ENCODE peak calls at places on chromosome 17, in six cellular contexts. One of them, this sample, is unnamed. For H3K9me3, the result is how much of the 10 kb centered on the place peaks cover.

GRCh38 chr17:55845385-55845784 is 94.5 kb downstream of the PCTP start:
- DNase-seq in tibial nerve: peak
- DNase-seq in ascending aorta: peak
- DNase-seq in fibroblast of lung: peak
- DNase-seq in ovary: peak
- DNase-seq in upper lobe of left lung: peak
- DNase-seq in this sample: peak

GRCh38 chr17:62823111-62823895 is 15.2 kb upstream of the MARCHF10 start:
- DNase-seq in upper lobe of left lung: no peak
- DNase-seq in tibial nerve: no peak
- DNase-seq in ovary: no peak
- DNase-seq in ascending aorta: no peak
- DNase-seq in fibroblast of lung: no peak
- DNase-seq in this sample: no peak

GRCh38 chr17:61245706-61246135 is 153.9 kb upstream of the TBX2 start:
- DNase-seq in fibroblast of lung: no peak
- DNase-seq in ovary: no peak
- DNase-seq in ascending aorta: no peak
- DNase-seq in upper lobe of left lung: no peak
- DNase-seq in tibial nerve: no peak
- DNase-seq in this sample: no peak

GRCh38 chr17:32208436-32208835 is 57.2 kb upstream of the RHBDL3 start:
- DNase-seq in fibroblast of lung: no peak
- DNase-seq in tibial nerve: no peak
- DNase-seq in ovary: no peak
- DNase-seq in upper lobe of left lung: no peak
- DNase-seq in ascending aorta: no peak
- DNase-seq in this sample: no peak

GRCh38 chr17:33871720-33872535 is 383.2 kb upstream of the CCL2 start:
- DNase-seq in fibroblast of lung: no peak
- DNase-seq in tibial nerve: no peak
- DNase-seq in ascending aorta: no peak
- DNase-seq in upper lobe of left lung: no peak
- DNase-seq in ovary: no peak
- DNase-seq in this sample: no peak

GRCh38 chr17:60305141-60305540 is 86.8 kb downstream of the USP32 start:
- DNase-seq in tibial nerve: no peak
- DNase-seq in ovary: no peak
- DNase-seq in ascending aorta: no peak
- DNase-seq in fibroblast of lung: no peak
- DNase-seq in upper lobe of left lung: no peak
- DNase-seq in this sample: no peak

GRCh38 chr17:80285237-80285920 is 24.7 kb downstream of the RNF213 start:
- DNase-seq in tibial nerve: no peak
- DNase-seq in fibroblast of lung: no peak
- DNase-seq in ovary: no peak
- DNase-seq in upper lobe of left lung: no peak
- DNase-seq in ascending aorta: no peak
- DNase-seq in this sample: no peak

GRCh38 chr17:56300191-56300590 is 146.9 kb downstream of the ANKFN1 start:
- DNase-seq in ovary: no peak
- DNase-seq in ascending aorta: no peak
- DNase-seq in tibial nerve: no peak
- DNase-seq in fibroblast of lung: no peak
- DNase-seq in upper lobe of left lung: no peak
- DNase-seq in this sample: no peak

GRCh38 chr17:47720754-47721533 is 12.1 kb upstream of the TBX21 start:
- DNase-seq in upper lobe of left lung: no peak
- DNase-seq in tibial nerve: no peak
- DNase-seq in fibroblast of lung: no peak
- DNase-seq in ovary: no peak
- DNase-seq in ascending aorta: no peak
- DNase-seq in this sample: no peak

GRCh38 chr17:66431910-66432309 is 129.5 kb downstream of the PRKCA start:
- DNase-seq in tibial nerve: no peak
- DNase-seq in fibroblast of lung: peak
- DNase-seq in upper lobe of left lung: no peak
- DNase-seq in ascending aorta: no peak
- DNase-seq in ovary: peak
- DNase-seq in this sample: no peak

GRCh38 chr17:60398227-60398959 is 6.5 kb upstream of the USP32 start:
- DNase-seq in fibroblast of lung: no peak
- DNase-seq in tibial nerve: no peak
- DNase-seq in ascending aorta: no peak
- DNase-seq in upper lobe of left lung: no peak
- DNase-seq in ovary: no peak
- DNase-seq in this sample: no peak

GRCh38 chr17:50199211-50199633 is 2.2 kb downstream of the COL1A1 start:
- DNase-seq in fibroblast of lung: no peak
- DNase-seq in ascending aorta: no peak
- DNase-seq in ovary: no peak
- DNase-seq in upper lobe of left lung: peak
- DNase-seq in tibial nerve: no peak
- DNase-seq in this sample: no peak

GRCh38 chr17:39676198-39676819 is 8.1 kb downstream of the PNMT start:
- DNase-seq in ascending aorta: peak
- DNase-seq in fibroblast of lung: no peak
- DNase-seq in ovary: no peak
- DNase-seq in tibial nerve: no peak
- DNase-seq in upper lobe of left lung: peak
- DNase-seq in this sample: peak

GRCh38 chr17:29143894-29144293 is 36.3 kb downstream of the MYO18A start:
- DNase-seq in upper lobe of left lung: no peak
- DNase-seq in tibial nerve: no peak
- DNase-seq in ascending aorta: no peak
- DNase-seq in ovary: no peak
- DNase-seq in fibroblast of lung: no peak
- DNase-seq in this sample: no peak

GRCh38 chr17:68248886-68249872 is 1.3 kb downstream of the AMZ2 start:
- DNase-seq in fibroblast of lung: no peak
- DNase-seq in ascending aorta: no peak
- DNase-seq in tibial nerve: no peak
- DNase-seq in upper lobe of left lung: no peak
- DNase-seq in ovary: no peak
- DNase-seq in this sample: no peak

GRCh38 chr17:38428150-38428642 is at the start of gene ARHGAP23:
- DNase-seq in tibial nerve: no peak
- DNase-seq in upper lobe of left lung: peak
- DNase-seq in fibroblast of lung: peak
- DNase-seq in ascending aorta: peak
- DNase-seq in ovary: peak
- DNase-seq in this sample: peak

GRCh38 chr17:59311051-59311468 is 20.4 kb upstream of the YPEL2 start:
- DNase-seq in ovary: no peak
- DNase-seq in fibroblast of lung: peak
- DNase-seq in ascending aorta: peak
- DNase-seq in tibial nerve: peak
- DNase-seq in upper lobe of left lung: no peak
- DNase-seq in this sample: no peak

GRCh38 chr17:39596543-39597267 is 11.0 kb downstream of the NEUROD2 start:
- DNase-seq in ovary: no peak
- DNase-seq in upper lobe of left lung: peak
- DNase-seq in tibial nerve: no peak
- DNase-seq in ascending aorta: no peak
- DNase-seq in fibroblast of lung: no peak
- DNase-seq in this sample: no peak

GRCh38 chr17:50270430-50271172 is 3.7 kb upstream of the TMEM92 start:
- DNase-seq in tibial nerve: peak
- DNase-seq in upper lobe of left lung: peak
- DNase-seq in ascending aorta: peak
- DNase-seq in ovary: peak
- DNase-seq in fibroblast of lung: peak
- DNase-seq in this sample: peak

GRCh38 chr17:82765357-82765756 is 13.5 kb downstream of the TBCD start:
- DNase-seq in ascending aorta: no peak
- DNase-seq in tibial nerve: no peak
- DNase-seq in fibroblast of lung: no peak
- DNase-seq in ovary: peak
- DNase-seq in upper lobe of left lung: no peak
- DNase-seq in this sample: no peak

GRCh38 chr17:61007980-61008379 is 330.3 kb downstream of the BCAS3 start:
- DNase-seq in tibial nerve: no peak
- DNase-seq in ascending aorta: peak
- DNase-seq in fibroblast of lung: peak
- DNase-seq in ovary: no peak
- DNase-seq in upper lobe of left lung: no peak
- DNase-seq in this sample: no peak

GRCh38 chr17:64083571-64084085 is 46.3 kb downstream of the ERN1 start:
- DNase-seq in ascending aorta: no peak
- DNase-seq in tibial nerve: no peak
- DNase-seq in upper lobe of left lung: no peak
- DNase-seq in ovary: no peak
- DNase-seq in fibroblast of lung: no peak
- DNase-seq in this sample: no peak

GRCh38 chr17:74408830-74409229 is 23.1 kb upstream of the GPRC5C start:
- DNase-seq in ascending aorta: no peak
- DNase-seq in upper lobe of left lung: no peak
- DNase-seq in fibroblast of lung: no peak
- DNase-seq in tibial nerve: no peak
- DNase-seq in ovary: no peak
- DNase-seq in this sample: no peak

GRCh38 chr17:73379814-73380213 is 68.0 kb upstream of the CDC42EP4 start:
- DNase-seq in ascending aorta: no peak
- DNase-seq in upper lobe of left lung: no peak
- DNase-seq in fibroblast of lung: no peak
- DNase-seq in ovary: no peak
- DNase-seq in tibial nerve: no peak
- DNase-seq in this sample: no peak

GRCh38 chr17:40363480-40363838 is 1.1 kb downstream of the GJD3 start:
- DNase-seq in ascending aorta: no peak
- DNase-seq in upper lobe of left lung: peak
- DNase-seq in ovary: no peak
- DNase-seq in tibial nerve: no peak
- DNase-seq in fibroblast of lung: no peak
- DNase-seq in this sample: peak

GRCh38 chr17:79072544-79072943 is 2.1 kb upstream of the ENGASE start:
- DNase-seq in ovary: no peak
- DNase-seq in fibroblast of lung: no peak
- DNase-seq in upper lobe of left lung: peak
- DNase-seq in ascending aorta: no peak
- DNase-seq in tibial nerve: no peak
- DNase-seq in this sample: no peak

GRCh38 chr17:79074650-79075432 is at the start of gene ENGASE:
- DNase-seq in ascending aorta: peak
- DNase-seq in ovary: peak
- DNase-seq in fibroblast of lung: peak
- DNase-seq in upper lobe of left lung: peak
- DNase-seq in tibial nerve: peak
- DNase-seq in this sample: peak

GRCh38 chr17:79071161-79071560 is 3.5 kb upstream of the ENGASE start:
- DNase-seq in ovary: no peak
- DNase-seq in upper lobe of left lung: no peak
- DNase-seq in ascending aorta: no peak
- DNase-seq in fibroblast of lung: no peak
- DNase-seq in tibial nerve: no peak
- DNase-seq in this sample: no peak

GRCh38 chr17:79073706-79074088 is 927 bp upstream of the ENGASE start:
- DNase-seq in tibial nerve: no peak
- DNase-seq in fibroblast of lung: no peak
- DNase-seq in ascending aorta: peak
- DNase-seq in upper lobe of left lung: no peak
- DNase-seq in ovary: no peak
- DNase-seq in this sample: no peak

GRCh38 chr17:79073016-79073705 is 1.5 kb upstream of the ENGASE start:
- DNase-seq in tibial nerve: no peak
- DNase-seq in ascending aorta: no peak
- DNase-seq in upper lobe of left lung: no peak
- DNase-seq in fibroblast of lung: no peak
- DNase-seq in ovary: no peak
- DNase-seq in this sample: no peak
- H3K27ac ChIP-seq in tibial nerve: no peak
- H3K27ac ChIP-seq in ascending aorta: peak
- H3K27ac ChIP-seq in upper lobe of left lung: no peak
- H3K27ac ChIP-seq in fibroblast of lung: no peak
- H3K27ac ChIP-seq in ovary: no peak
- H3K27ac ChIP-seq in this sample: no peak

GRCh38 chr17:19975601-19976000 is 2.0 kb downstream of the AKAP10 start:
- DNase-seq in ovary: no peak
- DNase-seq in ascending aorta: no peak
- DNase-seq in upper lobe of left lung: no peak
- DNase-seq in fibroblast of lung: no peak
- DNase-seq in tibial nerve: no peak
- DNase-seq in this sample: no peak
- H3K4me3 ChIP-seq in ovary: no peak
- H3K4me3 ChIP-seq in ascending aorta: no peak
- H3K4me3 ChIP-seq in upper lobe of left lung: no peak
- H3K4me3 ChIP-seq in fibroblast of lung: peak
- H3K4me3 ChIP-seq in tibial nerve: no peak
- H3K4me3 ChIP-seq in this sample: no peak

DNA sequence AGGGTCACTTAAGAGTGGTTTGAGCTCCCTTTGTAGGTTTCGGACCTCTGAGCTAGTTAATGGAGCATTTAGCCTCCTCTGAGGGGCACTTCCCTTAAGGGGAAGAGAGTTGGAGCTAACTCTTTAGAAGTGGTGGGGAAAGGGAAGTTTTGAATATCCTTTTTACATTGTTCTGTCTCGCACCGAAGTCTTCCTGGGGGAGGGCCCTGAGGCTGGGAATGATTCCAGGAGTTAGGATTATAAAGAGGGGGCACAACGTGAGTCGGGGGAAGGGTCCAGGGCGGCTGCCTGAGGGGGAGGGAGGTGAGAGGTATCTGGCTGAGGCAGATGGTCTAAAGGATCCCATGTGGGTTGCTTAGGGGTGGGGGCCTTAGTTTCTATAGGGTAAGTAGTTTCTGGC is 32.3 kb downstream of the SEC14L1 start:
- DNase-seq in ascending aorta: no peak
- DNase-seq in fibroblast of lung: no peak
- DNase-seq in ovary: no peak
- DNase-seq in upper lobe of left lung: no peak
- DNase-seq in tibial nerve: no peak
- DNase-seq in this sample: no peak
- H3K9me3 ChIP-seq in ascending aorta: under half
- H3K9me3 ChIP-seq in fibroblast of lung: under half
- H3K9me3 ChIP-seq in ovary: under half
- H3K9me3 ChIP-seq in upper lobe of left lung: under half
- H3K9me3 ChIP-seq in tibial nerve: under half
- H3K9me3 ChIP-seq in this sample: under half

GRCh38 chr17:57559634-57560387 is 185.3 kb downstream of the CCDC182 start:
- DNase-seq in ovary: no peak
- DNase-seq in fibroblast of lung: no peak
- DNase-seq in upper lobe of left lung: no peak
- DNase-seq in ascending aorta: no peak
- DNase-seq in tibial nerve: no peak
- DNase-seq in this sample: no peak

GRCh38 chr17:57561072-57561861 is 183.8 kb downstream of the CCDC182 start:
- DNase-seq in tibial nerve: no peak
- DNase-seq in ovary: no peak
- DNase-seq in fibroblast of lung: no peak
- DNase-seq in upper lobe of left lung: no peak
- DNase-seq in ascending aorta: no peak
- DNase-seq in this sample: no peak

GRCh38 chr17:57565119-57565635 is 179.9 kb downstream of the CCDC182 start:
- DNase-seq in upper lobe of left lung: no peak
- DNase-seq in ovary: no peak
- DNase-seq in ascending aorta: no peak
- DNase-seq in tibial nerve: no peak
- DNase-seq in fibroblast of lung: no peak
- DNase-seq in this sample: no peak

GRCh38 chr17:57563968-57564367 is 181.1 kb downstream of the CCDC182 start:
- DNase-seq in fibroblast of lung: no peak
- DNase-seq in ovary: no peak
- DNase-seq in tibial nerve: no peak
- DNase-seq in ascending aorta: no peak
- DNase-seq in upper lobe of left lung: no peak
- DNase-seq in this sample: no peak

GRCh38 chr17:57562231-57562630 is 182.9 kb downstream of the CCDC182 start:
- DNase-seq in tibial nerve: no peak
- DNase-seq in fibroblast of lung: no peak
- DNase-seq in ovary: no peak
- DNase-seq in ascending aorta: no peak
- DNase-seq in upper lobe of left lung: no peak
- DNase-seq in this sample: no peak
- H3K27ac ChIP-seq in tibial nerve: no peak
- H3K27ac ChIP-seq in fibroblast of lung: no peak
- H3K27ac ChIP-seq in ovary: no peak
- H3K27ac ChIP-seq in ascending aorta: peak
- H3K27ac ChIP-seq in upper lobe of left lung: no peak
- H3K27ac ChIP-seq in this sample: no peak

This sample was measured in pancreas.